ENCODE peak calls at places on chromosome 15, in four cellular contexts. One of them, this sample, is unnamed.

GRCh38 chr15:67142142-67143092 is 77.0 kb downstream of the SMAD3 start:
- DNase-seq in posterior vena cava: peak
- DNase-seq in dorsolateral prefrontal cortex: no peak
- DNase-seq in anterior cingulate cortex: no peak
- DNase-seq in this sample: no peak

GRCh38 chr15:26561994-26562730 is 210.7 kb downstream of the GABRB3 start:
- DNase-seq in posterior vena cava: no peak
- DNase-seq in dorsolateral prefrontal cortex: no peak
- DNase-seq in anterior cingulate cortex: no peak
- DNase-seq in this sample: no peak

GRCh38 chr15:82051664-82052063 is 5.8 kb upstream of the MEX3B start:
- DNase-seq in posterior vena cava: no peak
- DNase-seq in dorsolateral prefrontal cortex: peak
- DNase-seq in anterior cingulate cortex: no peak
- DNase-seq in this sample: no peak

GRCh38 chr15:72445426-72445825 is 28.7 kb upstream of the ARIH1 start:
- DNase-seq in posterior vena cava: no peak
- DNase-seq in dorsolateral prefrontal cortex: no peak
- DNase-seq in anterior cingulate cortex: no peak
- DNase-seq in this sample: no peak

GRCh38 chr15:90004671-90005070 is 3.5 kb downstream of the ZNF710 start:
- DNase-seq in posterior vena cava: peak
- DNase-seq in dorsolateral prefrontal cortex: no peak
- DNase-seq in anterior cingulate cortex: no peak
- DNase-seq in this sample: no peak

GRCh38 chr15:37819191-37819590 is 115.2 kb upstream of the TMCO5A start:
- DNase-seq in posterior vena cava: no peak
- DNase-seq in dorsolateral prefrontal cortex: no peak
- DNase-seq in anterior cingulate cortex: no peak
- DNase-seq in this sample: no peak

GRCh38 chr15:73368301-73369072 is at the start of gene HCN4:
- DNase-seq in posterior vena cava: no peak
- DNase-seq in dorsolateral prefrontal cortex: no peak
- DNase-seq in anterior cingulate cortex: no peak
- DNase-seq in this sample: no peak

GRCh38 chr15:89665449-89666146 is 10.3 kb upstream of the KIF7 start:
- DNase-seq in posterior vena cava: peak
- DNase-seq in dorsolateral prefrontal cortex: no peak
- DNase-seq in anterior cingulate cortex: peak
- DNase-seq in this sample: no peak

GRCh38 chr15:89912145-89912673 is 543 bp downstream of the ARPIN start:
- DNase-seq in posterior vena cava: peak
- DNase-seq in dorsolateral prefrontal cortex: no peak
- DNase-seq in anterior cingulate cortex: peak
- DNase-seq in this sample: no peak

GRCh38 chr15:38073278-38073930 is 139.0 kb downstream of the TMCO5A start:
- DNase-seq in posterior vena cava: no peak
- DNase-seq in dorsolateral prefrontal cortex: no peak
- DNase-seq in anterior cingulate cortex: no peak
- DNase-seq in this sample: no peak

GRCh38 chr15:73941044-73941443 is 14.8 kb downstream of the LOXL1 start:
- DNase-seq in posterior vena cava: peak
- DNase-seq in dorsolateral prefrontal cortex: no peak
- DNase-seq in anterior cingulate cortex: no peak
- DNase-seq in this sample: no peak

GRCh38 chr15:81929557-81929956 is 116.3 kb downstream of the MEX3B start:
- DNase-seq in posterior vena cava: no peak
- DNase-seq in dorsolateral prefrontal cortex: no peak
- DNase-seq in anterior cingulate cortex: no peak
- DNase-seq in this sample: no peak

GRCh38 chr15:100732359-100733055 is 130.1 kb downstream of the ASB7 start:
- DNase-seq in posterior vena cava: no peak
- DNase-seq in dorsolateral prefrontal cortex: no peak
- DNase-seq in anterior cingulate cortex: no peak
- DNase-seq in this sample: no peak

This sample was measured in LNCaP clone FGC.